ENCODE peak calls at places on chromosome X, in six cellular contexts. One of them, this sample, is unnamed.

GRCh38 chrX:102345916-102346315 is 93.9 kb downstream of the NXF2B start:
- DNase-seq in NCI-H460: peak
- DNase-seq in NCI-H226: peak
- DNase-seq in progenitor cell of endocrine pancreas: peak
- DNase-seq in CD8-positive, alpha-beta T cell: peak
- DNase-seq in activated CD8-positive, alpha-beta memory T cell treated with anti-CD3 and anti-CD28 coated beads for 48 hours: no peak
- DNase-seq in this sample: no peak

GRCh38 chrX:19579485-19579884 is 64.2 kb upstream of the MAP3K15 start:
- DNase-seq in NCI-H226: peak
- DNase-seq in NCI-H460: no peak
- DNase-seq in activated CD8-positive, alpha-beta memory T cell treated with anti-CD3 and anti-CD28 coated beads for 48 hours: no peak
- DNase-seq in progenitor cell of endocrine pancreas: no peak
- DNase-seq in CD8-positive, alpha-beta T cell: no peak
- DNase-seq in this sample: no peak

GRCh38 chrX:40950546-40950945 is 134.7 kb upstream of the USP9X start:
- DNase-seq in activated CD8-positive, alpha-beta memory T cell treated with anti-CD3 and anti-CD28 coated beads for 48 hours: no peak
- DNase-seq in progenitor cell of endocrine pancreas: no peak
- DNase-seq in NCI-H460: no peak
- DNase-seq in CD8-positive, alpha-beta T cell: no peak
- DNase-seq in NCI-H226: no peak
- DNase-seq in this sample: no peak

GRCh38 chrX:136250191-136251041 is 784 bp downstream of the MAP7D3 start:
- DNase-seq in NCI-H226: no peak
- DNase-seq in progenitor cell of endocrine pancreas: no peak
- DNase-seq in NCI-H460: no peak
- DNase-seq in activated CD8-positive, alpha-beta memory T cell treated with anti-CD3 and anti-CD28 coated beads for 48 hours: peak
- DNase-seq in CD8-positive, alpha-beta T cell: no peak
- DNase-seq in this sample: no peak

GRCh38 chrX:43350935-43351334 is 305.2 kb upstream of the MAOA start:
- DNase-seq in NCI-H226: no peak
- DNase-seq in progenitor cell of endocrine pancreas: no peak
- DNase-seq in NCI-H460: no peak
- DNase-seq in activated CD8-positive, alpha-beta memory T cell treated with anti-CD3 and anti-CD28 coated beads for 48 hours: no peak
- DNase-seq in CD8-positive, alpha-beta T cell: no peak
- DNase-seq in this sample: no peak

GRCh38 chrX:155068165-155068564 is 2.8 kb downstream of the CMC4 start:
- DNase-seq in NCI-H460: peak
- DNase-seq in CD8-positive, alpha-beta T cell: no peak
- DNase-seq in NCI-H226: peak
- DNase-seq in activated CD8-positive, alpha-beta memory T cell treated with anti-CD3 and anti-CD28 coated beads for 48 hours: no peak
- DNase-seq in progenitor cell of endocrine pancreas: no peak
- DNase-seq in this sample: no peak

GRCh38 chrX:120791013-120791643 is 84.5 kb downstream of the CT47B1 start:
- DNase-seq in NCI-H460: peak
- DNase-seq in CD8-positive, alpha-beta T cell: no peak
- DNase-seq in progenitor cell of endocrine pancreas: no peak
- DNase-seq in activated CD8-positive, alpha-beta memory T cell treated with anti-CD3 and anti-CD28 coated beads for 48 hours: no peak
- DNase-seq in NCI-H226: no peak
- DNase-seq in this sample: no peak

GRCh38 chrX:107747596-107748161 is 27.9 kb downstream of the TSC22D3 start:
- DNase-seq in progenitor cell of endocrine pancreas: no peak
- DNase-seq in NCI-H460: no peak
- DNase-seq in activated CD8-positive, alpha-beta memory T cell treated with anti-CD3 and anti-CD28 coated beads for 48 hours: no peak
- DNase-seq in CD8-positive, alpha-beta T cell: no peak
- DNase-seq in NCI-H226: peak
- DNase-seq in this sample: no peak

GRCh38 chrX:72316408-72317079 is 10.8 kb upstream of the CITED1 start:
- DNase-seq in NCI-H226: no peak
- DNase-seq in NCI-H460: no peak
- DNase-seq in activated CD8-positive, alpha-beta memory T cell treated with anti-CD3 and anti-CD28 coated beads for 48 hours: no peak
- DNase-seq in progenitor cell of endocrine pancreas: no peak
- DNase-seq in CD8-positive, alpha-beta T cell: no peak
- DNase-seq in this sample: no peak

GRCh38 chrX:101057095-101057714 is 5.3 kb upstream of the TRMT2B start:
- DNase-seq in activated CD8-positive, alpha-beta memory T cell treated with anti-CD3 and anti-CD28 coated beads for 48 hours: no peak
- DNase-seq in CD8-positive, alpha-beta T cell: no peak
- DNase-seq in NCI-H226: peak
- DNase-seq in progenitor cell of endocrine pancreas: no peak
- DNase-seq in NCI-H460: peak
- DNase-seq in this sample: no peak

GRCh38 chrX:108072746-108073145 is 18.6 kb downstream of the PSMD10 start:
- DNase-seq in NCI-H226: peak
- DNase-seq in activated CD8-positive, alpha-beta memory T cell treated with anti-CD3 and anti-CD28 coated beads for 48 hours: no peak
- DNase-seq in CD8-positive, alpha-beta T cell: no peak
- DNase-seq in NCI-H460: no peak
- DNase-seq in progenitor cell of endocrine pancreas: no peak
- DNase-seq in this sample: no peak

GRCh38 chrX:153340111-153340510 is 6.2 kb downstream of the ZNF275 start:
- DNase-seq in NCI-H226: no peak
- DNase-seq in NCI-H460: no peak
- DNase-seq in CD8-positive, alpha-beta T cell: no peak
- DNase-seq in activated CD8-positive, alpha-beta memory T cell treated with anti-CD3 and anti-CD28 coated beads for 48 hours: no peak
- DNase-seq in progenitor cell of endocrine pancreas: no peak
- DNase-seq in this sample: no peak

GRCh38 chrX:108091878-108092291 is 307 bp downstream of the ATG4A start:
- DNase-seq in activated CD8-positive, alpha-beta memory T cell treated with anti-CD3 and anti-CD28 coated beads for 48 hours: no peak
- DNase-seq in CD8-positive, alpha-beta T cell: no peak
- DNase-seq in NCI-H226: no peak
- DNase-seq in progenitor cell of endocrine pancreas: no peak
- DNase-seq in NCI-H460: no peak
- DNase-seq in this sample: no peak

GRCh38 chrX:40877869-40878268 is 142.5 kb upstream of the MED14 start:
- DNase-seq in CD8-positive, alpha-beta T cell: no peak
- DNase-seq in NCI-H226: no peak
- DNase-seq in NCI-H460: peak
- DNase-seq in progenitor cell of endocrine pancreas: no peak
- DNase-seq in activated CD8-positive, alpha-beta memory T cell treated with anti-CD3 and anti-CD28 coated beads for 48 hours: no peak
- DNase-seq in this sample: no peak

GRCh38 chrX:115023139-115023538 is 5.7 kb upstream of the IL13RA2 start:
- DNase-seq in CD8-positive, alpha-beta T cell: no peak
- DNase-seq in activated CD8-positive, alpha-beta memory T cell treated with anti-CD3 and anti-CD28 coated beads for 48 hours: no peak
- DNase-seq in NCI-H460: peak
- DNase-seq in progenitor cell of endocrine pancreas: no peak
- DNase-seq in NCI-H226: peak
- DNase-seq in this sample: no peak

GRCh38 chrX:131704136-131704695 is 160.3 kb downstream of the OR13H1 start:
- DNase-seq in NCI-H226: peak
- DNase-seq in progenitor cell of endocrine pancreas: no peak
- DNase-seq in NCI-H460: no peak
- DNase-seq in CD8-positive, alpha-beta T cell: no peak
- DNase-seq in activated CD8-positive, alpha-beta memory T cell treated with anti-CD3 and anti-CD28 coated beads for 48 hours: peak
- DNase-seq in this sample: peak

GRCh38 chrX:55794420-55794819 is 76.9 kb downstream of the RRAGB start:
- DNase-seq in NCI-H460: no peak
- DNase-seq in activated CD8-positive, alpha-beta memory T cell treated with anti-CD3 and anti-CD28 coated beads for 48 hours: no peak
- DNase-seq in CD8-positive, alpha-beta T cell: no peak
- DNase-seq in progenitor cell of endocrine pancreas: no peak
- DNase-seq in NCI-H226: no peak
- DNase-seq in this sample: no peak

GRCh38 chrX:9267415-9267814 is 197.4 kb upstream of the TBL1X start:
- DNase-seq in NCI-H460: no peak
- DNase-seq in progenitor cell of endocrine pancreas: no peak
- DNase-seq in activated CD8-positive, alpha-beta memory T cell treated with anti-CD3 and anti-CD28 coated beads for 48 hours: no peak
- DNase-seq in NCI-H226: no peak
- DNase-seq in CD8-positive, alpha-beta T cell: no peak
- DNase-seq in this sample: no peak

GRCh38 chrX:13667940-13668339 is 15.0 kb downstream of the TCEANC start:
- DNase-seq in NCI-H460: no peak
- DNase-seq in activated CD8-positive, alpha-beta memory T cell treated with anti-CD3 and anti-CD28 coated beads for 48 hours: no peak
- DNase-seq in NCI-H226: no peak
- DNase-seq in progenitor cell of endocrine pancreas: no peak
- DNase-seq in CD8-positive, alpha-beta T cell: no peak
- DNase-seq in this sample: no peak

GRCh38 chrX:40056420-40056819 is 41.3 kb downstream of the BCOR start:
- DNase-seq in NCI-H460: no peak
- DNase-seq in CD8-positive, alpha-beta T cell: no peak
- DNase-seq in activated CD8-positive, alpha-beta memory T cell treated with anti-CD3 and anti-CD28 coated beads for 48 hours: no peak
- DNase-seq in progenitor cell of endocrine pancreas: no peak
- DNase-seq in NCI-H226: no peak
- DNase-seq in this sample: no peak

GRCh38 chrX:19715711-19716638 is 171.4 kb downstream of the SH3KBP1 start:
- DNase-seq in CD8-positive, alpha-beta T cell: no peak
- DNase-seq in progenitor cell of endocrine pancreas: no peak
- DNase-seq in activated CD8-positive, alpha-beta memory T cell treated with anti-CD3 and anti-CD28 coated beads for 48 hours: no peak
- DNase-seq in NCI-H460: peak
- DNase-seq in NCI-H226: no peak
- DNase-seq in this sample: no peak

GRCh38 chrX:117987376-117987775 is 129.2 kb downstream of the KLHL13 start:
- DNase-seq in NCI-H226: no peak
- DNase-seq in progenitor cell of endocrine pancreas: no peak
- DNase-seq in activated CD8-positive, alpha-beta memory T cell treated with anti-CD3 and anti-CD28 coated beads for 48 hours: no peak
- DNase-seq in NCI-H460: no peak
- DNase-seq in CD8-positive, alpha-beta T cell: no peak
- DNase-seq in this sample: no peak

GRCh38 chrX:46693149-46693548 is 65.8 kb downstream of the SLC9A7 start:
- DNase-seq in progenitor cell of endocrine pancreas: no peak
- DNase-seq in NCI-H460: no peak
- DNase-seq in NCI-H226: no peak
- DNase-seq in CD8-positive, alpha-beta T cell: no peak
- DNase-seq in activated CD8-positive, alpha-beta memory T cell treated with anti-CD3 and anti-CD28 coated beads for 48 hours: no peak
- DNase-seq in this sample: no peak